ENCODE peak calls at places on chromosomes 4 and X, in five cellular contexts. I is cardiac muscle cell; Z is NCI-H1105; Q is stimulated activated CD8-positive, alpha-beta memory T cell treated with anti-CD3 and anti-CD28 coated beads, Interleukin-12 subunit alpha, Interleukin-12 subunit beta, amount 100 ng/mL, for 4 hours; L is T1000. G is an unnamed sample.

GRCh38 chrX:17584248-17584681 is 153.0 kb upstream of the SCML1 start:
- DNase-seq in I (no peak), Z (no peak), Q (no peak), L (peak; percentile 2), G (no peak)

GRCh38 chrX:34147345-34147744 is 15.2 kb upstream of the FAM47A start:
- DNase-seq in I (no peak), Z (no peak), Q (no peak), L (no peak), G (no peak)

GRCh38 chrX:102849396-102849795 is 87.7 kb upstream of the RAB40AL start:
- DNase-seq in I (no peak), Z (no peak), Q (no peak), L (no peak), G (no peak)

GRCh38 chr4:110055014-110055768 is 142.5 kb downstream of the EGF start:
- DNase-seq in I (no peak), Z (no peak), Q (no peak), L (no peak), G (no peak)

GRCh38 chr4:80365928-80366327 is 30.4 kb downstream of the CFAP299 start:
- DNase-seq in I (peak; percentile 66), Z (peak; percentile 15), Q (peak; percentile 16), L (peak; percentile 42), G (peak; percentile 66)

GRCh38 chr4:167274346-167274745 is 40.1 kb upstream of the SPOCK3 start:
- DNase-seq in I (no peak), Z (no peak), Q (no peak), L (no peak), G (no peak)

GRCh38 chr4:95693594-95693993 is 144.8 kb upstream of the UNC5C start:
- DNase-seq in I (no peak), Z (no peak), Q (no peak), L (no peak), G (no peak)

GRCh38 chr4:110621839-110622751 is 782 bp downstream of the PITX2 start:
- DNase-seq in I (no peak), Z (no peak), Q (no peak), L (no peak), G (no peak)

GRCh38 chrX:38880460-38880859 is 79.2 kb downstream of the MID1IP1 start:
- DNase-seq in I (no peak), Z (no peak), Q (no peak), L (no peak), G (no peak)

GRCh38 chrX:63652086-63652775 is 132.8 kb downstream of the ARHGEF9 start:
- DNase-seq in I (no peak), Z (no peak), Q (no peak), L (no peak), G (no peak)